ENCODE peak calls at places on chromosomes 5 and 9, in eight cellular contexts. One of them, this sample, is unnamed.

GRCh38 chr5:155434681-155435080 is 421.1 kb downstream of the KIF4B start:
- DNase-seq in endothelial cell: no peak
- DNase-seq in stomach: no peak
- DNase-seq in fibroblast of the aortic adventitia: no peak
- DNase-seq in kidney: no peak
- DNase-seq in HFFc6: no peak
- DNase-seq in tibial artery: no peak
- DNase-seq in A549: no peak
- DNase-seq in this sample: no peak

GRCh38 chr5:159319822-159320221 is 10.5 kb downstream of the IL12B start:
- DNase-seq in endothelial cell: no peak
- DNase-seq in stomach: no peak
- DNase-seq in fibroblast of the aortic adventitia: no peak
- DNase-seq in kidney: no peak
- DNase-seq in HFFc6: no peak
- DNase-seq in tibial artery: no peak
- DNase-seq in A549: no peak
- DNase-seq in this sample: no peak

GRCh38 chr5:154858972-154859950 is 834 bp downstream of the CNOT8 start:
- DNase-seq in endothelial cell: no peak
- DNase-seq in stomach: no peak
- DNase-seq in fibroblast of the aortic adventitia: peak
- DNase-seq in kidney: no peak
- DNase-seq in HFFc6: peak
- DNase-seq in tibial artery: no peak
- DNase-seq in A549: peak
- DNase-seq in this sample: no peak

GRCh38 chr5:115467631-115468030 is 76.9 kb downstream of the FEM1C start:
- DNase-seq in endothelial cell: no peak
- DNase-seq in stomach: no peak
- DNase-seq in fibroblast of the aortic adventitia: no peak
- DNase-seq in kidney: no peak
- DNase-seq in HFFc6: no peak
- DNase-seq in tibial artery: no peak
- DNase-seq in A549: no peak
- DNase-seq in this sample: no peak

GRCh38 chr9:37920471-37921167 is 16.7 kb upstream of the SLC25A51 start:
- DNase-seq in endothelial cell: no peak
- DNase-seq in stomach: no peak
- DNase-seq in fibroblast of the aortic adventitia: no peak
- DNase-seq in kidney: no peak
- DNase-seq in HFFc6: no peak
- DNase-seq in tibial artery: peak
- DNase-seq in A549: peak
- DNase-seq in this sample: no peak

GRCh38 chr9:98771209-98771874 is 25.0 kb downstream of the ANKS6 start:
- DNase-seq in endothelial cell: no peak
- DNase-seq in stomach: no peak
- DNase-seq in fibroblast of the aortic adventitia: no peak
- DNase-seq in kidney: no peak
- DNase-seq in HFFc6: no peak
- DNase-seq in tibial artery: no peak
- DNase-seq in A549: no peak
- DNase-seq in this sample: no peak

GRCh38 chr5:8907168-8907868 is 638.6 kb downstream of the SEMA5A start:
- DNase-seq in endothelial cell: no peak
- DNase-seq in stomach: no peak
- DNase-seq in fibroblast of the aortic adventitia: peak
- DNase-seq in kidney: no peak
- DNase-seq in HFFc6: peak
- DNase-seq in tibial artery: no peak
- DNase-seq in A549: no peak
- DNase-seq in this sample: no peak

GRCh38 chr9:97128919-97129318 is 90.0 kb upstream of the CTSV start:
- DNase-seq in endothelial cell: no peak
- DNase-seq in stomach: no peak
- DNase-seq in fibroblast of the aortic adventitia: no peak
- DNase-seq in kidney: no peak
- DNase-seq in HFFc6: no peak
- DNase-seq in tibial artery: no peak
- DNase-seq in A549: no peak
- DNase-seq in this sample: peak

GRCh38 chr5:149609640-149610297 is 28.5 kb downstream of the ARHGEF37 start:
- DNase-seq in endothelial cell: no peak
- DNase-seq in stomach: no peak
- DNase-seq in fibroblast of the aortic adventitia: no peak
- DNase-seq in kidney: no peak
- DNase-seq in HFFc6: no peak
- DNase-seq in tibial artery: no peak
- DNase-seq in A549: no peak
- DNase-seq in this sample: no peak

GRCh38 chr5:77175235-77175634 is 35.2 kb upstream of the PDE8B start:
- DNase-seq in endothelial cell: no peak
- DNase-seq in stomach: no peak
- DNase-seq in fibroblast of the aortic adventitia: no peak
- DNase-seq in kidney: no peak
- DNase-seq in HFFc6: no peak
- DNase-seq in tibial artery: no peak
- DNase-seq in A549: no peak
- DNase-seq in this sample: peak

GRCh38 chr5:28301676-28302075 is 1263.3 kb upstream of the CDH9 start:
- DNase-seq in endothelial cell: no peak
- DNase-seq in stomach: no peak
- DNase-seq in fibroblast of the aortic adventitia: peak
- DNase-seq in kidney: no peak
- DNase-seq in HFFc6: no peak
- DNase-seq in tibial artery: no peak
- DNase-seq in A549: peak
- DNase-seq in this sample: no peak

GRCh38 chr9:92807031-92807756 is 42.6 kb upstream of the BICD2 start:
- DNase-seq in endothelial cell: no peak
- DNase-seq in stomach: no peak
- DNase-seq in fibroblast of the aortic adventitia: no peak
- DNase-seq in kidney: no peak
- DNase-seq in HFFc6: no peak
- DNase-seq in tibial artery: no peak
- DNase-seq in A549: no peak
- DNase-seq in this sample: no peak

DNA sequence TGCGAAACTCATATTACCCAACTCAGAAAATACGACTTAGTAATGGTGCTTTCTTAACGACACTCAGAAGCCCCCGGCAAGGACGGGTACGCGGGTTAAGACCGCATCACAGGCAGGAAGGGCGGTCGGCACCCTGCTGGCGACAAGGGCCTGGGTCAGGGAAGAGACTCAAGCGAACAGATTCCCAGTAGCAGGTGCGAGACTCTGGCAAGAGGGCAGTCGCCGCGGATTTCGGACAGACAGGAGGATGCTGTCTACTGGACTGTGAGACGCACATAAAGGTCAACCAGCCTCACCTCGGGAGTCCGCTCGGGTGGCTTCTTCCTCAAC is 398 bp downstream of the RAPGEF6 start:
- DNase-seq in endothelial cell: peak
- DNase-seq in stomach: peak
- DNase-seq in fibroblast of the aortic adventitia: no peak
- DNase-seq in kidney: no peak
- DNase-seq in HFFc6: peak
- DNase-seq in tibial artery: no peak
- DNase-seq in A549: peak
- DNase-seq in this sample: peak
- TF ChIP-seq CTCF in endothelial cell: no peak
- TF ChIP-seq CTCF in stomach: no peak
- TF ChIP-seq CTCF in fibroblast of the aortic adventitia: peak
- TF ChIP-seq CTCF in kidney: no peak
- TF ChIP-seq CTCF in HFFc6: peak
- TF ChIP-seq CTCF in tibial artery: no peak
- TF ChIP-seq CTCF in A549: no peak
- TF ChIP-seq CTCF in this sample: no peak

GRCh38 chr5:177362871-177363507 is 5.3 kb downstream of the RGS14 start:
- DNase-seq in endothelial cell: peak
- DNase-seq in stomach: peak
- DNase-seq in fibroblast of the aortic adventitia: peak
- DNase-seq in kidney: peak
- DNase-seq in HFFc6: no peak
- DNase-seq in tibial artery: no peak
- DNase-seq in A549: peak
- DNase-seq in this sample: no peak

GRCh38 chr5:177363565-177363964 is 5.8 kb downstream of the RGS14 start:
- DNase-seq in endothelial cell: no peak
- DNase-seq in stomach: no peak
- DNase-seq in fibroblast of the aortic adventitia: no peak
- DNase-seq in kidney: no peak
- DNase-seq in HFFc6: no peak
- DNase-seq in tibial artery: no peak
- DNase-seq in A549: no peak
- DNase-seq in this sample: no peak

GRCh38 chr5:177359860-177360259 is 2.1 kb downstream of the RGS14 start:
- DNase-seq in endothelial cell: no peak
- DNase-seq in stomach: no peak
- DNase-seq in fibroblast of the aortic adventitia: no peak
- DNase-seq in kidney: no peak
- DNase-seq in HFFc6: no peak
- DNase-seq in tibial artery: no peak
- DNase-seq in A549: no peak
- DNase-seq in this sample: no peak

GRCh38 chr5:177362102-177362868 is 4.6 kb downstream of the RGS14 start:
- DNase-seq in endothelial cell: no peak
- DNase-seq in stomach: peak
- DNase-seq in fibroblast of the aortic adventitia: no peak
- DNase-seq in kidney: peak
- DNase-seq in HFFc6: no peak
- DNase-seq in tibial artery: no peak
- DNase-seq in A549: no peak
- DNase-seq in this sample: no peak

GRCh38 chr5:177361418-177362101 is 3.8 kb downstream of the RGS14 start:
- DNase-seq in endothelial cell: no peak
- DNase-seq in stomach: no peak
- DNase-seq in fibroblast of the aortic adventitia: no peak
- DNase-seq in kidney: no peak
- DNase-seq in HFFc6: no peak
- DNase-seq in tibial artery: no peak
- DNase-seq in A549: no peak
- DNase-seq in this sample: no peak
- TF ChIP-seq CTCF in endothelial cell: no peak
- TF ChIP-seq CTCF in stomach: no peak
- TF ChIP-seq CTCF in fibroblast of the aortic adventitia: no peak
- TF ChIP-seq CTCF in kidney: no peak
- TF ChIP-seq CTCF in HFFc6: no peak
- TF ChIP-seq CTCF in tibial artery: no peak
- TF ChIP-seq CTCF in A549: no peak
- TF ChIP-seq CTCF in this sample: no peak

GRCh38 chr5:181170237-181170830 is 22.9 kb downstream of the OR2V2 start:
- DNase-seq in endothelial cell: no peak
- DNase-seq in stomach: no peak
- DNase-seq in fibroblast of the aortic adventitia: no peak
- DNase-seq in kidney: no peak
- DNase-seq in HFFc6: no peak
- DNase-seq in tibial artery: peak
- DNase-seq in A549: no peak
- DNase-seq in this sample: no peak

GRCh38 chr5:181168595-181169118 is 21.3 kb downstream of the OR2V2 start:
- DNase-seq in endothelial cell: no peak
- DNase-seq in stomach: no peak
- DNase-seq in fibroblast of the aortic adventitia: no peak
- DNase-seq in kidney: no peak
- DNase-seq in HFFc6: no peak
- DNase-seq in tibial artery: peak
- DNase-seq in A549: no peak
- DNase-seq in this sample: no peak

GRCh38 chr5:181166812-181167733 is 19.7 kb downstream of the OR2V2 start:
- DNase-seq in endothelial cell: no peak
- DNase-seq in stomach: no peak
- DNase-seq in fibroblast of the aortic adventitia: no peak
- DNase-seq in kidney: no peak
- DNase-seq in HFFc6: no peak
- DNase-seq in tibial artery: no peak
- DNase-seq in A549: no peak
- DNase-seq in this sample: no peak

GRCh38 chr5:181170996-181171395 is 23.6 kb downstream of the OR2V2 start:
- DNase-seq in endothelial cell: no peak
- DNase-seq in stomach: no peak
- DNase-seq in fibroblast of the aortic adventitia: no peak
- DNase-seq in kidney: no peak
- DNase-seq in HFFc6: peak
- DNase-seq in tibial artery: no peak
- DNase-seq in A549: no peak
- DNase-seq in this sample: no peak

DNA sequence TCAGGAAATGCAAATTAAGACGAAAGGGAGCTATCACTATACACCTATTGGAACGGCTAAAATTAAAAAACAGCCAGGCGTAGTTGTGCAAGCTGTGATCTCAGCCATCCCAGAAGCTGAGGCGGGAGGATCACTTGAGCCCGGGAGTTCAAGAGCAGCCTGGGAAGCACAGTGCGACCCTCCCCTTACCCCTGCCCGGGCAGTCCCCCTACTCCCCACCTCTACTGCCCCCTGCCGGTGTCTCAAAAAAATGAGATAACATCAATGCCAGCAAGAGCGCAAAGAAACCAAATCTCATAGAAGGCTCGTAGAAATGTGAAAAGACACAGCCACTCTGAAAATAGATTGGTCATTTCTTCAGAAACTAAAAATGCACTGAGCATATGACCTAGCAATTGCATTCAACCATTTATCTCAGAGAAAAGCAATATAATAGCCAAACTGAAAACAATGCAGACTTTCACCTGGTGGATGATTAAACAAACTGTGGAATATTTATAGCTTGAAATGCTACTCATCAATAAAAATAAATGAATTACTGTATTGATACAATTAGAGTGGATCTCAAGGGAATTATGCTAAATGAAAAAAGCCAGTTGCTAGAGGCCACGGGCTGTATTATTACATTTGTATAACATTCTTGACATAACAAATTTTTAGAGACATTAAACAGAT is 20.6 kb downstream of the OR2V2 start:
- DNase-seq in endothelial cell: peak
- DNase-seq in stomach: no peak
- DNase-seq in fibroblast of the aortic adventitia: no peak
- DNase-seq in kidney: no peak
- DNase-seq in HFFc6: no peak
- DNase-seq in tibial artery: peak
- DNase-seq in A549: peak
- DNase-seq in this sample: no peak
- TF ChIP-seq CTCF in endothelial cell: peak
- TF ChIP-seq CTCF in stomach: no peak
- TF ChIP-seq CTCF in fibroblast of the aortic adventitia: peak
- TF ChIP-seq CTCF in kidney: no peak
- TF ChIP-seq CTCF in HFFc6: peak
- TF ChIP-seq CTCF in tibial artery: no peak
- TF ChIP-seq CTCF in A549: peak
- TF ChIP-seq CTCF in this sample: no peak

DNA sequence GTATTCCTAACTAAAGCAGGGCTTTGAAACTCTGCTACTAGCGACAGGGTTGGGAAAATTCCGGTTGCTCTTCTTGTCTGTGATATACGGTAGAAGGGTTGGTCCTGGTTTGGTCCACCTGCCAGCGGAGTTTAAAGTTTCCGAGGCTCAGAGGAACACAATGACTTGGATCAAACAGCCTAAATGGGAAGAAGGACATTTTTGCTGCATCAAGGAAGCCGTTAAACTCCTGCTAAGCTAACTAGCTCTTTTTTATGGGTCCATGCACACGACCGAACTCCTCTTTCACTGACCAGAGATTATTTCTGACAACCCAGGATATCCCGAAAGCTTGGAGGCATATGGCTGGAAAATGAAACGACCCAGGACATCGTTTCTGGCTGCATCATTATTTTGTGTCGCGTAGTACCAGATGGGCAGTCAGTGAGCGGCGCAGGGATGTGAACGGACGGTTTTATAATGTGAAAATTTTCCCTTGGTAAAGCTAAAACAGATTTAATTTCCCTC is at the start of gene LURAP1L:
- DNase-seq in endothelial cell: peak
- DNase-seq in stomach: peak
- DNase-seq in fibroblast of the aortic adventitia: peak
- DNase-seq in kidney: no peak
- DNase-seq in HFFc6: peak
- DNase-seq in tibial artery: peak
- DNase-seq in A549: peak
- DNase-seq in this sample: no peak
- TF ChIP-seq CTCF in endothelial cell: no peak
- TF ChIP-seq CTCF in stomach: no peak
- TF ChIP-seq CTCF in fibroblast of the aortic adventitia: no peak
- TF ChIP-seq CTCF in kidney: no peak
- TF ChIP-seq CTCF in HFFc6: no peak
- TF ChIP-seq CTCF in tibial artery: no peak
- TF ChIP-seq CTCF in A549: no peak
- TF ChIP-seq CTCF in this sample: no peak